ENCODE peak calls at places on chromosome 16, in eight cellular contexts. One of them, this sample, is unnamed.

GRCh38 chr16:15059324-15059723 is 3.5 kb upstream of the NTAN1 start:
- DNase-seq in left ventricle myocardium inferior: no peak
- DNase-seq in psoas muscle: no peak
- DNase-seq in A549: no peak
- DNase-seq in AG10803: no peak
- DNase-seq in WTC11: no peak
- DNase-seq in ovary: no peak
- DNase-seq in DND-41: no peak
- DNase-seq in this sample: no peak

GRCh38 chr16:50615891-50616290 is 65.2 kb downstream of the SNX20 start:
- DNase-seq in AG10803: peak
- DNase-seq in left ventricle myocardium inferior: no peak
- DNase-seq in DND-41: no peak
- DNase-seq in psoas muscle: no peak
- DNase-seq in ovary: no peak
- DNase-seq in WTC11: no peak
- DNase-seq in A549: no peak
- DNase-seq in this sample: no peak

GRCh38 chr16:27108826-27109665 is 42.3 kb downstream of the C16orf82 start:
- DNase-seq in left ventricle myocardium inferior: no peak
- DNase-seq in A549: no peak
- DNase-seq in DND-41: no peak
- DNase-seq in ovary: no peak
- DNase-seq in WTC11: no peak
- DNase-seq in psoas muscle: no peak
- DNase-seq in AG10803: no peak
- DNase-seq in this sample: no peak

GRCh38 chr16:24668481-24669001 is 60.9 kb upstream of the TNRC6A start:
- DNase-seq in DND-41: no peak
- DNase-seq in WTC11: no peak
- DNase-seq in AG10803: peak
- DNase-seq in ovary: no peak
- DNase-seq in psoas muscle: no peak
- DNase-seq in A549: no peak
- DNase-seq in left ventricle myocardium inferior: no peak
- DNase-seq in this sample: no peak

GRCh38 chr16:74556375-74556922 is 50.5 kb downstream of the GLG1 start:
- DNase-seq in DND-41: no peak
- DNase-seq in psoas muscle: no peak
- DNase-seq in AG10803: peak
- DNase-seq in left ventricle myocardium inferior: no peak
- DNase-seq in A549: no peak
- DNase-seq in ovary: no peak
- DNase-seq in WTC11: no peak
- DNase-seq in this sample: peak

GRCh38 chr16:3007059-3007956 is 5.4 kb upstream of the CLDN9 start:
- DNase-seq in left ventricle myocardium inferior: no peak
- DNase-seq in AG10803: no peak
- DNase-seq in ovary: no peak
- DNase-seq in WTC11: no peak
- DNase-seq in DND-41: peak
- DNase-seq in A549: no peak
- DNase-seq in psoas muscle: no peak
- DNase-seq in this sample: peak

GRCh38 chr16:12612598-12613101 is 191.0 kb downstream of the CPPED1 start:
- DNase-seq in psoas muscle: no peak
- DNase-seq in ovary: no peak
- DNase-seq in DND-41: no peak
- DNase-seq in left ventricle myocardium inferior: no peak
- DNase-seq in A549: peak
- DNase-seq in AG10803: no peak
- DNase-seq in WTC11: no peak
- DNase-seq in this sample: peak

GRCh38 chr16:11610580-11610979 is 23.9 kb upstream of the LITAF start:
- DNase-seq in ovary: no peak
- DNase-seq in A549: peak
- DNase-seq in DND-41: no peak
- DNase-seq in WTC11: no peak
- DNase-seq in psoas muscle: no peak
- DNase-seq in AG10803: no peak
- DNase-seq in left ventricle myocardium inferior: no peak
- DNase-seq in this sample: no peak

GRCh38 chr16:78677332-78677731 is 577.9 kb downstream of the WWOX start:
- DNase-seq in WTC11: no peak
- DNase-seq in AG10803: no peak
- DNase-seq in DND-41: no peak
- DNase-seq in A549: no peak
- DNase-seq in ovary: no peak
- DNase-seq in left ventricle myocardium inferior: no peak
- DNase-seq in psoas muscle: no peak
- DNase-seq in this sample: no peak

GRCh38 chr16:51636913-51637743 is 486.1 kb upstream of the SALL1 start:
- DNase-seq in DND-41: no peak
- DNase-seq in A549: no peak
- DNase-seq in psoas muscle: no peak
- DNase-seq in ovary: no peak
- DNase-seq in WTC11: peak
- DNase-seq in AG10803: peak
- DNase-seq in left ventricle myocardium inferior: no peak
- DNase-seq in this sample: no peak

GRCh38 chr16:81174644-81175324 is 63.7 kb upstream of the BCO1 start:
- DNase-seq in WTC11: no peak
- DNase-seq in ovary: no peak
- DNase-seq in A549: peak
- DNase-seq in AG10803: peak
- DNase-seq in left ventricle myocardium inferior: no peak
- DNase-seq in DND-41: no peak
- DNase-seq in psoas muscle: no peak
- DNase-seq in this sample: no peak

GRCh38 chr16:22098538-22099255 is 6.4 kb downstream of the VWA3A start:
- DNase-seq in A549: peak
- DNase-seq in AG10803: peak
- DNase-seq in WTC11: no peak
- DNase-seq in psoas muscle: no peak
- DNase-seq in left ventricle myocardium inferior: no peak
- DNase-seq in DND-41: peak
- DNase-seq in ovary: no peak
- DNase-seq in this sample: peak

GRCh38 chr16:57262841-57263584 is 18.0 kb downstream of the ARL2BP start:
- DNase-seq in WTC11: no peak
- DNase-seq in A549: no peak
- DNase-seq in AG10803: no peak
- DNase-seq in left ventricle myocardium inferior: no peak
- DNase-seq in DND-41: no peak
- DNase-seq in psoas muscle: peak
- DNase-seq in ovary: no peak
- DNase-seq in this sample: no peak

GRCh38 chr16:72677662-72678447 is 370.1 kb downstream of the ZFHX3 start:
- DNase-seq in WTC11: no peak
- DNase-seq in left ventricle myocardium inferior: no peak
- DNase-seq in ovary: no peak
- DNase-seq in A549: no peak
- DNase-seq in AG10803: peak
- DNase-seq in DND-41: no peak
- DNase-seq in psoas muscle: no peak
- DNase-seq in this sample: no peak

GRCh38 chr16:66523861-66524354 is 26.0 kb downstream of the TK2 start:
- DNase-seq in DND-41: peak
- DNase-seq in WTC11: no peak
- DNase-seq in ovary: no peak
- DNase-seq in left ventricle myocardium inferior: no peak
- DNase-seq in AG10803: no peak
- DNase-seq in psoas muscle: no peak
- DNase-seq in A549: no peak
- DNase-seq in this sample: no peak

GRCh38 chr16:19980866-19981265 is 92.8 kb downstream of the GPR139 start:
- DNase-seq in ovary: no peak
- DNase-seq in psoas muscle: no peak
- DNase-seq in WTC11: peak
- DNase-seq in A549: peak
- DNase-seq in AG10803: no peak
- DNase-seq in left ventricle myocardium inferior: no peak
- DNase-seq in DND-41: no peak
- DNase-seq in this sample: peak

DNA sequence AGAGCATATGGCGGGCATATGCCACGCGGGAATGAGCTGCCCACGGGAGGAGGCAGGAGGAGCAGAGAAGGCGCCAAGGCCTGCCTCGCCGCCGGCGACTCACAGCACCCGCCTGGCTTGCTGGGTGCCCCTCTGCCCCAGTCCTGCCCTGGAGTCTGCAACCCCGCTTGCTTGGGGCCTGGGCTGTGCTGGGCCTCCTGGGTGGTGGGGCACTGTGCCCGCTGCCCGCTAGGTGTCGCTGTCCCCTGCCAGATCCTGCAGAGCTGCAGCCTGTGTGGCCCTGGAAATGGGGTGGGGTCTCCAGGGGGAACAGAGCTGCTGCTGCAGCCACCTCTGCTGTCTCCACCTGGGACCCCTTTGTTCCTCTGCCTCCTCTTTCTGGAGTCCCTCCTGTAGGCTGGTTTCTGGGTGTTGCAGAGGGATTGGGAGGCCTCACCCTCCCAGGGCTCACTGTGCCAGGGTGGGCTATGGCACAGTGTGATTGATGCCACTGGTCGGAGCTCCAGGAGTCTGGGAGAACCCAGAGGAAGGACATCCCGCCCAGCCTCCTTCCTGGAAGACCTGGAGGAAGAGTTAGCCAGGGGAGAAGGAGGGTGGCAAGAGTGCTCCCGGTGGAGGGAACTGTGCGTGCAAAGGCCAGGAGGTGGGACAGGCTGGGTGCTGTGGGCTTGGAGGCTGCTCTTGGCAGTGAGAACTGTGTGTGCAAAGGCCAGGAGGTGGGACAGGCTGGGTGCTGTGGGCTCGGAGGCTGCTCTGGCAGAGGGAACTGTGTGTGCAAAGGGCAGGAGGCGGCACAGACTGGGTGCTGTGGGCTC is 141.1 kb upstream of the CIBAR2 start:
- DNase-seq in WTC11: peak
- DNase-seq in AG10803: peak
- DNase-seq in DND-41: peak
- DNase-seq in A549: peak
- DNase-seq in psoas muscle: peak
- DNase-seq in left ventricle myocardium inferior: peak
- DNase-seq in ovary: peak
- DNase-seq in this sample: peak
- TF ChIP-seq CTCF in WTC11: peak
- TF ChIP-seq CTCF in AG10803: peak
- TF ChIP-seq CTCF in DND-41: peak
- TF ChIP-seq CTCF in A549: peak
- TF ChIP-seq CTCF in psoas muscle: peak
- TF ChIP-seq CTCF in left ventricle myocardium inferior: peak
- TF ChIP-seq CTCF in ovary: peak
- TF ChIP-seq CTCF in this sample: peak

GRCh38 chr16:68972720-68973119 is 129.4 kb downstream of the TANGO6 start:
- DNase-seq in psoas muscle: no peak
- DNase-seq in DND-41: no peak
- DNase-seq in left ventricle myocardium inferior: no peak
- DNase-seq in A549: peak
- DNase-seq in WTC11: peak
- DNase-seq in AG10803: peak
- DNase-seq in ovary: no peak
- DNase-seq in this sample: peak
- TF ChIP-seq CTCF in psoas muscle: no peak
- TF ChIP-seq CTCF in DND-41: peak
- TF ChIP-seq CTCF in left ventricle myocardium inferior: peak
- TF ChIP-seq CTCF in A549: peak
- TF ChIP-seq CTCF in WTC11: no peak
- TF ChIP-seq CTCF in AG10803: peak
- TF ChIP-seq CTCF in ovary: no peak
- TF ChIP-seq CTCF in this sample: no peak

DNA sequence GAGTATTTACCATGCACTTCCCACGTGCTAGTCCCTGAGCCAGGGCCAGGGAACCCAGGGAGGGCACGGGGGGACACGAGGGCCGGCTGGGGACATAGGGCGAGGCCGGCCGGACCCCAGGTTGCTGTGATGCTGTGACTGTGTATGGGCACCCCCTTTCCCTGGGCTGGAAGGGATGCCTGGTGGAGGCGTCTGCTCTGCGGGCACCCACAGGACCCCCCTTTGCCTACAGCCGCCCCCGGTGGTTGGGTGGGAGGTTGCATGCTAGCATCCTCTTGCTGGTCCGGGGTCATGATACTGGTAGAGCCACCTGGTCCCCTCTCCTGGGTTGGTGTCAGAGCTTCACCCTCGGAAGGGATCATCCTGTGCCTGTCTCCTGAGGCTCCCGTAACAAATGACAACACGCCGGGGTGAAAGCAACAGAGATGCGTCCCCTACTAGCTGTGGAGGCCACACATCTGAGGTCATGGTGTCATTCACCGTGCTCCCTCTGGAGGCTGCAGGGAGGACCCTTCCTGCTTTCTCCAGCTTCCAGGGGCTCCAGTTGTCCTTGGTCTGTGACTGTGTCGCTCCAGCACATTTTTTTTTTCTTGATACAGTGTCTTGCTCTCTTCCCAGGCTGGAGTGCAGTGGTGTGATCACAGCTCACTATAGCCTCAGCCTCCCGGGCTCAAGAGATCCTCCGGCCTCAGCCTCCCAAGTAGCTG is 3.1 kb upstream of the CIAO3 start:
- DNase-seq in ovary: no peak
- DNase-seq in WTC11: peak
- DNase-seq in psoas muscle: no peak
- DNase-seq in DND-41: peak
- DNase-seq in A549: no peak
- DNase-seq in AG10803: no peak
- DNase-seq in left ventricle myocardium inferior: no peak
- DNase-seq in this sample: no peak
- TF ChIP-seq CTCF in ovary: no peak
- TF ChIP-seq CTCF in WTC11: peak
- TF ChIP-seq CTCF in psoas muscle: no peak
- TF ChIP-seq CTCF in DND-41: peak
- TF ChIP-seq CTCF in A549: no peak
- TF ChIP-seq CTCF in AG10803: no peak
- TF ChIP-seq CTCF in left ventricle myocardium inferior: no peak
- TF ChIP-seq CTCF in this sample: peak

GRCh38 chr16:30354423-30355143 is 525 bp downstream of the CD2BP2 start:
- DNase-seq in A549: no peak
- DNase-seq in DND-41: no peak
- DNase-seq in AG10803: no peak
- DNase-seq in left ventricle myocardium inferior: no peak
- DNase-seq in psoas muscle: no peak
- DNase-seq in ovary: no peak
- DNase-seq in WTC11: peak
- DNase-seq in this sample: no peak

GRCh38 chr16:30351586-30352419 is 3.3 kb downstream of the CD2BP2 start:
- DNase-seq in A549: peak
- DNase-seq in AG10803: peak
- DNase-seq in DND-41: no peak
- DNase-seq in ovary: peak
- DNase-seq in WTC11: no peak
- DNase-seq in left ventricle myocardium inferior: peak
- DNase-seq in psoas muscle: peak
- DNase-seq in this sample: no peak

GRCh38 chr16:30351001-30351441 is 4.1 kb downstream of the CD2BP2 start:
- DNase-seq in ovary: no peak
- DNase-seq in left ventricle myocardium inferior: no peak
- DNase-seq in WTC11: no peak
- DNase-seq in A549: no peak
- DNase-seq in psoas muscle: peak
- DNase-seq in DND-41: no peak
- DNase-seq in AG10803: no peak
- DNase-seq in this sample: no peak

GRCh38 chr16:30353438-30354129 is 1.5 kb downstream of the CD2BP2 start:
- DNase-seq in left ventricle myocardium inferior: no peak
- DNase-seq in psoas muscle: peak
- DNase-seq in WTC11: no peak
- DNase-seq in DND-41: no peak
- DNase-seq in A549: no peak
- DNase-seq in AG10803: no peak
- DNase-seq in ovary: peak
- DNase-seq in this sample: no peak

GRCh38 chr16:30352488-30353401 is 2.4 kb downstream of the CD2BP2 start:
- DNase-seq in ovary: no peak
- DNase-seq in psoas muscle: peak
- DNase-seq in A549: no peak
- DNase-seq in AG10803: no peak
- DNase-seq in DND-41: no peak
- DNase-seq in WTC11: no peak
- DNase-seq in left ventricle myocardium inferior: no peak
- DNase-seq in this sample: no peak
- TF ChIP-seq CTCF in ovary: no peak
- TF ChIP-seq CTCF in psoas muscle: peak
- TF ChIP-seq CTCF in A549: no peak
- TF ChIP-seq CTCF in AG10803: no peak
- TF ChIP-seq CTCF in DND-41: no peak
- TF ChIP-seq CTCF in WTC11: no peak
- TF ChIP-seq CTCF in left ventricle myocardium inferior: no peak
- TF ChIP-seq CTCF in this sample: no peak